ENCODE peak calls at places on chromosomes 16 and 17, in five cellular contexts. One of them, this sample, is unnamed.

GRCh38 chr17:70544307-70544706 is 375.0 kb downstream of the KCNJ2 start:
- DNase-seq in GM12864: no peak
- DNase-seq in effector memory CD4-positive, alpha-beta T cell: no peak
- DNase-seq in kidney: no peak
- DNase-seq in upper lobe of right lung: no peak
- DNase-seq in this sample: no peak

GRCh38 chr17:76279742-76280287 is 14.7 kb downstream of the UBALD2 start:
- DNase-seq in GM12864: no peak
- DNase-seq in upper lobe of right lung: no peak
- DNase-seq in kidney: no peak
- DNase-seq in effector memory CD4-positive, alpha-beta T cell: no peak
- DNase-seq in this sample: no peak

GRCh38 chr17:34436607-34437006 is 73.6 kb upstream of the CCL1 start:
- DNase-seq in effector memory CD4-positive, alpha-beta T cell: no peak
- DNase-seq in upper lobe of right lung: no peak
- DNase-seq in GM12864: no peak
- DNase-seq in kidney: no peak
- DNase-seq in this sample: no peak

GRCh38 chr16:54928421-54929089 is 2.1 kb upstream of the IRX5 start:
- DNase-seq in GM12864: peak
- DNase-seq in upper lobe of right lung: peak
- DNase-seq in kidney: peak
- DNase-seq in effector memory CD4-positive, alpha-beta T cell: peak
- DNase-seq in this sample: peak

GRCh38 chr17:6072157-6072556 is 2.0 kb downstream of the WSCD1 start:
- DNase-seq in kidney: no peak
- DNase-seq in upper lobe of right lung: no peak
- DNase-seq in GM12864: no peak
- DNase-seq in effector memory CD4-positive, alpha-beta T cell: no peak
- DNase-seq in this sample: no peak

GRCh38 chr17:81189670-81190530 is 23.9 kb upstream of the AATK start:
- DNase-seq in upper lobe of right lung: no peak
- DNase-seq in effector memory CD4-positive, alpha-beta T cell: no peak
- DNase-seq in GM12864: no peak
- DNase-seq in kidney: no peak
- DNase-seq in this sample: no peak

GRCh38 chr17:58327363-58328194 is 1.0 kb downstream of the TSPOAP1 start:
- DNase-seq in GM12864: no peak
- DNase-seq in upper lobe of right lung: peak
- DNase-seq in effector memory CD4-positive, alpha-beta T cell: no peak
- DNase-seq in kidney: peak
- DNase-seq in this sample: peak

GRCh38 chr16:67396775-67397450 is 3.6 kb upstream of the TPPP3 start:
- DNase-seq in GM12864: no peak
- DNase-seq in kidney: no peak
- DNase-seq in effector memory CD4-positive, alpha-beta T cell: no peak
- DNase-seq in upper lobe of right lung: no peak
- DNase-seq in this sample: no peak

GRCh38 chr17:41613277-41614082 is 913 bp upstream of the KRT16 start:
- DNase-seq in upper lobe of right lung: peak
- DNase-seq in effector memory CD4-positive, alpha-beta T cell: no peak
- DNase-seq in kidney: peak
- DNase-seq in GM12864: no peak
- DNase-seq in this sample: no peak

GRCh38 chr17:72118588-72119279 is 2.1 kb upstream of the SOX9 start:
- DNase-seq in kidney: no peak
- DNase-seq in effector memory CD4-positive, alpha-beta T cell: no peak
- DNase-seq in GM12864: no peak
- DNase-seq in upper lobe of right lung: no peak
- DNase-seq in this sample: no peak

GRCh38 chr17:77706938-77707337 is 251.6 kb upstream of the TNRC6C start:
- DNase-seq in effector memory CD4-positive, alpha-beta T cell: no peak
- DNase-seq in GM12864: no peak
- DNase-seq in upper lobe of right lung: no peak
- DNase-seq in kidney: no peak
- DNase-seq in this sample: no peak

GRCh38 chr17:74452841-74453661 is 13.4 kb upstream of the CD300A start:
- DNase-seq in kidney: peak
- DNase-seq in upper lobe of right lung: no peak
- DNase-seq in GM12864: no peak
- DNase-seq in effector memory CD4-positive, alpha-beta T cell: no peak
- DNase-seq in this sample: no peak

GRCh38 chr16:90032664-90033346 is 13.5 kb upstream of the DBNDD1 start:
- DNase-seq in GM12864: no peak
- DNase-seq in effector memory CD4-positive, alpha-beta T cell: no peak
- DNase-seq in kidney: no peak
- DNase-seq in upper lobe of right lung: no peak
- DNase-seq in this sample: no peak

GRCh38 chr17:82693168-82693867 is 5.2 kb downstream of the RAB40B start:
- DNase-seq in GM12864: no peak
- DNase-seq in kidney: no peak
- DNase-seq in effector memory CD4-positive, alpha-beta T cell: no peak
- DNase-seq in upper lobe of right lung: no peak
- DNase-seq in this sample: no peak

GRCh38 chr16:12332553-12332952 is 356.0 kb downstream of the SNX29 start:
- DNase-seq in kidney: no peak
- DNase-seq in effector memory CD4-positive, alpha-beta T cell: no peak
- DNase-seq in upper lobe of right lung: no peak
- DNase-seq in GM12864: no peak
- DNase-seq in this sample: no peak

GRCh38 chr16:63776437-63776836 is 1345.4 kb downstream of the CDH11 start:
- DNase-seq in GM12864: no peak
- DNase-seq in effector memory CD4-positive, alpha-beta T cell: no peak
- DNase-seq in kidney: no peak
- DNase-seq in upper lobe of right lung: no peak
- DNase-seq in this sample: no peak

GRCh38 chr17:19244357-19244756 is 7.2 kb downstream of the EPN2 start:
- DNase-seq in upper lobe of right lung: no peak
- DNase-seq in kidney: no peak
- DNase-seq in GM12864: no peak
- DNase-seq in effector memory CD4-positive, alpha-beta T cell: no peak
- DNase-seq in this sample: no peak

GRCh38 chr16:81728435-81728834 is 50.7 kb upstream of the PLCG2 start:
- DNase-seq in effector memory CD4-positive, alpha-beta T cell: no peak
- DNase-seq in upper lobe of right lung: no peak
- DNase-seq in GM12864: no peak
- DNase-seq in kidney: no peak
- DNase-seq in this sample: no peak

GRCh38 chr16:69513180-69513966 is 52.4 kb upstream of the NFAT5 start:
- DNase-seq in GM12864: no peak
- DNase-seq in effector memory CD4-positive, alpha-beta T cell: no peak
- DNase-seq in upper lobe of right lung: no peak
- DNase-seq in kidney: no peak
- DNase-seq in this sample: no peak

GRCh38 chr16:10485698-10486382 is 94.6 kb downstream of the EMP2 start:
- DNase-seq in GM12864: no peak
- DNase-seq in upper lobe of right lung: no peak
- DNase-seq in kidney: no peak
- DNase-seq in effector memory CD4-positive, alpha-beta T cell: no peak
- DNase-seq in this sample: no peak

GRCh38 chr17:45759761-45760160 is 24.4 kb upstream of the CRHR1 start:
- DNase-seq in effector memory CD4-positive, alpha-beta T cell: no peak
- DNase-seq in kidney: peak
- DNase-seq in upper lobe of right lung: no peak
- DNase-seq in GM12864: no peak
- DNase-seq in this sample: no peak

GRCh38 chr16:57479422-57480126 is 6.7 kb downstream of the DOK4 start:
- DNase-seq in effector memory CD4-positive, alpha-beta T cell: no peak
- DNase-seq in upper lobe of right lung: no peak
- DNase-seq in GM12864: no peak
- DNase-seq in kidney: no peak
- DNase-seq in this sample: no peak

GRCh38 chr16:3514621-3515020 is 13.8 kb downstream of the CLUAP1 start:
- DNase-seq in kidney: no peak
- DNase-seq in upper lobe of right lung: no peak
- DNase-seq in effector memory CD4-positive, alpha-beta T cell: no peak
- DNase-seq in GM12864: no peak
- DNase-seq in this sample: no peak

GRCh38 chr17:73347355-73347754 is 35.6 kb upstream of the CDC42EP4 start:
- DNase-seq in kidney: no peak
- DNase-seq in effector memory CD4-positive, alpha-beta T cell: no peak
- DNase-seq in GM12864: no peak
- DNase-seq in upper lobe of right lung: no peak
- DNase-seq in this sample: no peak

GRCh38 chr16:57984443-57985203 is 13.7 kb upstream of the CNGB1 start:
- DNase-seq in kidney: peak
- DNase-seq in GM12864: peak
- DNase-seq in effector memory CD4-positive, alpha-beta T cell: peak
- DNase-seq in upper lobe of right lung: peak
- DNase-seq in this sample: peak

GRCh38 chr17:4968166-4968915 is 724 bp upstream of the SPAG7 start:
- DNase-seq in effector memory CD4-positive, alpha-beta T cell: no peak
- DNase-seq in kidney: peak
- DNase-seq in upper lobe of right lung: peak
- DNase-seq in GM12864: no peak
- DNase-seq in this sample: no peak

GRCh38 chr17:33469411-33469810 is 176.3 kb upstream of the ASIC2 start:
- DNase-seq in kidney: no peak
- DNase-seq in effector memory CD4-positive, alpha-beta T cell: no peak
- DNase-seq in upper lobe of right lung: no peak
- DNase-seq in GM12864: no peak
- DNase-seq in this sample: no peak

GRCh38 chr17:15502315-15503112 is 35.1 kb upstream of the CDRT4 start:
- DNase-seq in effector memory CD4-positive, alpha-beta T cell: peak
- DNase-seq in kidney: peak
- DNase-seq in GM12864: peak
- DNase-seq in upper lobe of right lung: peak
- DNase-seq in this sample: peak

GRCh38 chr17:1736348-1737281 is 6.1 kb upstream of the SERPINF2 start:
- DNase-seq in effector memory CD4-positive, alpha-beta T cell: peak
- DNase-seq in GM12864: no peak
- DNase-seq in upper lobe of right lung: peak
- DNase-seq in kidney: peak
- DNase-seq in this sample: no peak

GRCh38 chr16:78443300-78443604 is 343.8 kb downstream of the WWOX start:
- DNase-seq in upper lobe of right lung: no peak
- DNase-seq in kidney: no peak
- DNase-seq in effector memory CD4-positive, alpha-beta T cell: no peak
- DNase-seq in GM12864: no peak
- DNase-seq in this sample: no peak

GRCh38 chr16:59733321-59733720 is 999.2 kb upstream of the GOT2 start:
- DNase-seq in kidney: no peak
- DNase-seq in upper lobe of right lung: no peak
- DNase-seq in GM12864: no peak
- DNase-seq in effector memory CD4-positive, alpha-beta T cell: no peak
- DNase-seq in this sample: no peak

GRCh38 chr16:82924075-82924854 is 297.5 kb downstream of the CDH13 start:
- DNase-seq in GM12864: no peak
- DNase-seq in effector memory CD4-positive, alpha-beta T cell: no peak
- DNase-seq in upper lobe of right lung: no peak
- DNase-seq in kidney: no peak
- DNase-seq in this sample: no peak

GRCh38 chr17:2939714-2940351 is 123.6 kb downstream of the OR1D5 start:
- DNase-seq in kidney: no peak
- DNase-seq in effector memory CD4-positive, alpha-beta T cell: no peak
- DNase-seq in GM12864: no peak
- DNase-seq in upper lobe of right lung: no peak
- DNase-seq in this sample: no peak
- H3K4me3 ChIP-seq in kidney: no peak
- H3K4me3 ChIP-seq in effector memory CD4-positive, alpha-beta T cell: no peak
- H3K4me3 ChIP-seq in GM12864: no peak
- H3K4me3 ChIP-seq in upper lobe of right lung: no peak
- H3K4me3 ChIP-seq in this sample: no peak

GRCh38 chr17:28536532-28537218 is 15.7 kb downstream of the UNC119 start:
- DNase-seq in kidney: no peak
- DNase-seq in upper lobe of right lung: no peak
- DNase-seq in effector memory CD4-positive, alpha-beta T cell: no peak
- DNase-seq in GM12864: no peak
- DNase-seq in this sample: no peak

GRCh38 chr17:28537219-28537610 is 15.2 kb downstream of the UNC119 start:
- DNase-seq in effector memory CD4-positive, alpha-beta T cell: no peak
- DNase-seq in kidney: no peak
- DNase-seq in GM12864: no peak
- DNase-seq in upper lobe of right lung: no peak
- DNase-seq in this sample: no peak

GRCh38 chr17:28540231-28540630 is 12.2 kb downstream of the UNC119 start:
- DNase-seq in GM12864: no peak
- DNase-seq in kidney: no peak
- DNase-seq in effector memory CD4-positive, alpha-beta T cell: no peak
- DNase-seq in upper lobe of right lung: no peak
- DNase-seq in this sample: no peak

GRCh38 chr17:28541439-28541838 is 11.0 kb downstream of the UNC119 start:
- DNase-seq in GM12864: no peak
- DNase-seq in effector memory CD4-positive, alpha-beta T cell: no peak
- DNase-seq in kidney: no peak
- DNase-seq in upper lobe of right lung: no peak
- DNase-seq in this sample: no peak

GRCh38 chr17:28538296-28538895 is 14.0 kb downstream of the UNC119 start:
- DNase-seq in GM12864: no peak
- DNase-seq in kidney: no peak
- DNase-seq in upper lobe of right lung: no peak
- DNase-seq in effector memory CD4-positive, alpha-beta T cell: no peak
- DNase-seq in this sample: no peak
- H3K4me3 ChIP-seq in GM12864: no peak
- H3K4me3 ChIP-seq in kidney: no peak
- H3K4me3 ChIP-seq in upper lobe of right lung: no peak
- H3K4me3 ChIP-seq in effector memory CD4-positive, alpha-beta T cell: no peak
- H3K4me3 ChIP-seq in this sample: no peak

DNA sequence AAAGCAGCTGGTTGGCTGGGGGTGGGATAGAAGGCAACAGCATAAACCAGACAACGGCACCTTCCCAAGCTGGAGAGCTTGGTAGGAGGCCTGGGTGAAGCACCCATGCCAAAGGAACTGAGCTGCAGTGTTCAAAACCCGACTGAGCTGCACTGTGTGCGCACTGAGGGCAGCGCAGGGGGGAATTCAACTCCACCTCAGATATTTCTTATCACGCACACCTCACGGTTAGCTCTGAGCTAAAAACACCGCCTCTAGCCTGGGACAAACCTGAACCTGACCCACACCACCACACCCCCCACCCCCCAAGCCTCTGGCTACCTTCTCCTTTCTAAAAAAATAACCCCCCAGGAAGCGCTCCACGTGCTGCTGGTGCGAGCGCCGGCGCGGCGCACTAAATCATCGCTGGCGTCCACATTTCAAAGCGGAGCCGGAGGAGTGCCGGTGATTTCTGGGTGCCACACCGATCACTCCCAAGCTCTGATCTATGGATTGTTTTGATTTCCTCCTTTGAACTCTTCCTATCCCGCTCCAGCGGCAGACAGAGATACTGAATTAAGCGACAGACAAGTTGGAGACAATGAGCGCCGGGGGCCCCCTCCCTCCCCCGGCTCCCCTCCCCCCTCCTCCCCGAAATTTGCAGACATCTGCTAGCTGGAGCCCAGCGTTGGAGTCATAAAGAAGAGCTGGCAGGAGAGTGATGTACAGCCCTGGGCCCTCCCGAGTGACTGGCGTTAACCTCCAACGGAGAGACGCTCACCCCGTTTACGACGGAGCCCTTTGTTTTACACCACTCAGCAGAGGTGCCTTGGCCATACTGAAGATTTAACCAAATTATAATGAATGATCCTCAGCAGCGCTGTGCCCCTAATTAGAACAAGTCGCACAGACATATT is 85.0 kb downstream of the NOG start:
- DNase-seq in GM12864: no peak
- DNase-seq in effector memory CD4-positive, alpha-beta T cell: no peak
- DNase-seq in kidney: no peak
- DNase-seq in upper lobe of right lung: no peak
- DNase-seq in this sample: no peak
- H3K4me3 ChIP-seq in GM12864: no peak
- H3K4me3 ChIP-seq in effector memory CD4-positive, alpha-beta T cell: peak
- H3K4me3 ChIP-seq in kidney: peak
- H3K4me3 ChIP-seq in upper lobe of right lung: peak
- H3K4me3 ChIP-seq in this sample: no peak

GRCh38 chr17:66711936-66712335 is 123.0 kb upstream of the CACNG5 start:
- DNase-seq in effector memory CD4-positive, alpha-beta T cell: no peak
- DNase-seq in kidney: no peak
- DNase-seq in upper lobe of right lung: peak
- DNase-seq in GM12864: no peak
- DNase-seq in this sample: no peak
- H3K4me3 ChIP-seq in effector memory CD4-positive, alpha-beta T cell: no peak
- H3K4me3 ChIP-seq in kidney: no peak
- H3K4me3 ChIP-seq in upper lobe of right lung: no peak
- H3K4me3 ChIP-seq in GM12864: no peak
- H3K4me3 ChIP-seq in this sample: no peak